ENCODE peak calls at places on chromosomes 13 and 19, in four cellular contexts. L is left ventricle myocardium inferior, H is HCT116, U is suprapubic skin. J is an unnamed sample.

GRCh38 chr19:8902520-8902919 is 70.3 kb downstream of the MBD3L1 start:
- DNase-seq in U (no peak), L (no peak), H (no peak), J (no peak)

GRCh38 chr13:72853000-72853399 is 71.1 kb downstream of the PIBF1 start:
- DNase-seq in U (no peak), H (no peak), L (no peak), J (no peak)

GRCh38 chr13:38321654-38322053 is 28.0 kb upstream of the UFM1 start:
- DNase-seq in U (no peak), H (no peak), L (no peak), J (no peak)

GRCh38 chr13:100440756-100441421 is 147.7 kb downstream of the GGACT start:
- DNase-seq in H (no peak), U (no peak), L (no peak), J (no peak)

GRCh38 chr13:106205871-106206270 is 329.6 kb downstream of the EFNB2 start:
- DNase-seq in U (no peak), L (no peak), H (no peak), J (no peak)

GRCh38 chr19:34985249-34986022 is 14.7 kb upstream of the GRAMD1A start:
- DNase-seq in L (peak; percentile 65), U (peak; percentile 76), H (no peak), J (no peak)

GRCh38 chr13:66323695-66324094 is 906.4 kb downstream of the PCDH9 start:
- DNase-seq in U (no peak), L (no peak), H (no peak), J (no peak)

GRCh38 chr13:27928805-27929753 is 9.3 kb downstream of the PDX1 start:
- DNase-seq in H (no peak), U (no peak), L (no peak), J (no peak)

GRCh38 chr13:48843630-48844380 is 131.9 kb upstream of the FNDC3A start:
- DNase-seq in L (no peak), H (no peak), U (no peak), J (no peak)

GRCh38 chr13:95784161-95784880 is 107.4 kb downstream of the DNAJC3 start:
- DNase-seq in U (no peak), H (no peak), L (no peak), J (no peak)

GRCh38 chr19:49492573-49493411 is 3.4 kb upstream of the RPS11 start:
- DNase-seq in L (no peak), H (no peak), U (no peak), J (peak; percentile 60)

GRCh38 chr13:32037471-32037870 is 5.9 kb downstream of the FRY start:
- DNase-seq in H (no peak), U (no peak), L (no peak), J (no peak)

GRCh38 chr13:106449096-106449495 is 86.4 kb downstream of the EFNB2 start:
- DNase-seq in H (no peak), L (no peak), U (no peak), J (no peak)

GRCh38 chr19:369256-369655 is 24.7 kb upstream of the MIER2 start:
- DNase-seq in L (no peak), U (no peak), H (no peak), J (no peak)

GRCh38 chr19:18173572-18174294 is at the start of gene IFI30:
- DNase-seq in U (peak; percentile 87), H (no peak), L (peak; percentile 79), J (peak; percentile 88)

GRCh38 chr13:26017932-26018690 is 33.7 kb downstream of the SHISA2 start:
- DNase-seq in L (no peak), U (no peak), H (no peak), J (no peak)

GRCh38 chr13:38496956-38497355 is 147.3 kb downstream of the UFM1 start:
- DNase-seq in L (no peak), H (no peak), U (no peak), J (no peak)

GRCh38 chr13:52600666-52601065 is 41.6 kb upstream of the HNRNPA1L2 start:
- DNase-seq in H (no peak), L (no peak), U (no peak), J (no peak)

GRCh38 chr13:73733691-73734090 is 400.5 kb downstream of the KLF12 start:
- DNase-seq in U (no peak), H (no peak), L (no peak), J (no peak)

GRCh38 chr13:33992891-33993336 is 175.0 kb downstream of the RFC3 start:
- DNase-seq in H (no peak), U (no peak), L (no peak), J (no peak)

GRCh38 chr19:28497137-28497536 is 715.8 kb downstream of the UQCRFS1 start:
- DNase-seq in U (no peak), H (no peak), L (no peak), J (no peak)

GRCh38 chr19:17170538-17171297 is 44.4 kb upstream of the USE1 start:
- DNase-seq in U (no peak), H (no peak), L (no peak), J (no peak)

GRCh38 chr19:43570174-43570791 is 5.0 kb downstream of the XRCC1 start:
- DNase-seq in U (no peak), L (no peak), H (no peak), J (no peak)

GRCh38 chr19:49447485-49448431 is 3.9 kb downstream of the PIH1D1 start:
- DNase-seq in U (no peak), L (peak; percentile 45), H (peak; percentile 50), J (peak; percentile 42)

GRCh38 chr19:48741222-48741999 is 1.0 kb upstream of the RASIP1 start:
- DNase-seq in L (peak; percentile 59), U (no peak), H (no peak), J (no peak)

GRCh38 chr19:39754544-39754943 is 16.7 kb upstream of the CLC start:
- DNase-seq in U (no peak), L (no peak), H (no peak), J (no peak)

GRCh38 chr19:39752795-39753194 is 15.0 kb upstream of the CLC start:
- DNase-seq in U (no peak), L (no peak), H (no peak), J (no peak)

GRCh38 chr19:39746836-39747529 is 9.2 kb upstream of the CLC start:
- DNase-seq in U (no peak), L (no peak), H (no peak), J (no peak)

DNA sequence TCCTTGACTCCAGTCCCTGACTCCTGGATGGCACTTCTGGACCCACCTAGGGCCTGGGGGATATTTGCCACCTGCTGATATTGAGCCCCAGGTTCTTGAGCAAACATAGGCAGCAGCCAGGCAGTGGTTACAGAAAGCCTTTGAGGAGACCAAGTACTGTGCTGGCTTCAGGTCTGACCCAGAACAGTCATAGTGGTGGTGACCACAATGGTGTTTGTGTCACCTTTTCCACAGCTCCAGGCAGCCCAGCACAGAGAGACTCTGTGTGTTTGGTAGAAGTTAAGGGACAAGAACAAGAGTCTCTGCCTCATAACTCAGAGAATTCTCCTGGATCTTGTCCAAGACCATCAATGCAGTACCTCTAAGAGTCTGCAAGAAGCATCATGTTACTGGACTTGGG is 14.6 kb upstream of the CLC start:
- DNase-seq in U (no peak), L (no peak), H (no peak), J (no peak)
- H3K27me3 ChIP-seq in U (peaks cover 25% of the 10 kb centered on the region), L (peaks cover 69% of the 10 kb centered on the region), H (peaks cover 70% of the 10 kb centered on the region), J (peaks cover 31% of the 10 kb centered on the region)

DNA sequence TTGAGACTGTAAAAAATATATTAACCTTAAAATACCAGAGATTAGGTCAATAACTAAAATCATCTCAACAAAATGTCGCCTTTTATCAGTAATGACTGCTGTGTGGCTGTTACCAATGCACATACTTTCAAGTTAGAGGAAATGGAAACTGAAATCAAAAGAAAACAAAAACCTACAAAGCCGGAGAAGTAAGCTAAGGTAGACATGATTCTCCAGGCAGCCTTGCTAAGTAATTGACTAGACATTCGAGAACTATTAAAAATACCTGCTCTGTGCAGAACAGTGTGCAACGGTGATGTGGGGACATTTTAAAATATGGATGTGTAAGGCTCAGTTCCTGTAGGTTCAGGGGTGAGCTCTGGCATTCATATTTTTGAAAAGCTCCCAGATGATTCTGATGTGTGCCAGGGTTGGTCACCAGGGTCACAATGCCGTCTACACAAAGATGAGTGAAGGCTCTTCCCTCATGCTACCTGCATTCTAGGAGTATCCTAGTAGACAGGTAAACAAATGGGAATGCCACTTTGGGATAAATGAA is 613 bp upstream of the EPSTI1 start:
- DNase-seq in U (no peak), L (no peak), H (no peak), J (no peak)
- H3K4me3 ChIP-seq in U (peak overlapping the region; percentile 77), L (peak overlapping the region; percentile 76), H (peak overlapping the region; percentile 35), J (no peak overlapping the region)

DNA sequence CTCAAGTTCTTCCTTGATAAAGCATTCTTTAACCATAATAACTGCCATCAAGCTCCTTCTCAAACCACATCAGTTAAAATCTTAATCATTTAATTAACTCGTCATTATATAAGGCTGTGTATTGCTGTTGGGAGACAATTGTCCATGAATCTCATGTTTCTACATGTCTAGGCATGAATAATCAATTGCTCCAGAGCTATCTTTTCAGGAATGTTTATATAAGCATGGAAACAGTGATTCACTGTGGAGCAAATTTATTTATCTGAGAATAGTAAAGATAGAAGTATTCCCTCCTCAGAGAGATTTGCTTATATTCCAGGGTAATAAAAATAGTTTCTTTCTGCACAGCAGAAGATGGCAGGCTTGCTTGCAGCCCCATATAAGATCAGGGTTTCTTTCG is 71.1 kb downstream of the CBY2 start:
- DNase-seq in H (no peak), U (no peak), L (no peak), J (peak; percentile 33)
- H3K4me1 ChIP-seq in H (no peaks in the 10 kb centered on the region), U (no peaks in the 10 kb centered on the region), L (no peaks in the 10 kb centered on the region), J (peaks cover 51% of the 10 kb centered on the region)

GRCh38 chr19:55831846-55832245 is at the start of gene NLRP11:
- DNase-seq in L (no peak), H (no peak), U (no peak), J (no peak)
- H3K27me3 ChIP-seq in L (peaks cover 16% of the 10 kb centered on the region), H (no peaks in the 10 kb centered on the region), U (no peaks in the 10 kb centered on the region), J (no peaks in the 10 kb centered on the region)

J was measured in HAP-1.